ENCODE peak calls at places on chromosomes 4 and X, in four cellular contexts. V, J, M and H are unnamed samples.

GRCh38 chr4:15374697-15375096 is 53.1 kb upstream of the C1QTNF7 start:
- DNase-seq in J (no peak), M (no peak), V (no peak), H (no peak)

GRCh38 chr4:189131131-189131530 is 809.5 kb upstream of the FRG1 start:
- DNase-seq in V (no peak), M (no peak), J (no peak), H (no peak)

GRCh38 chrX:44022964-44023363 is 49.8 kb upstream of the NDP start:
- DNase-seq in V (no peak), J (no peak), M (no peak), H (no peak)

GRCh38 chrX:74230094-74230493 is 73.9 kb upstream of the ZCCHC13 start:
- DNase-seq in V (no peak), J (no peak), M (no peak), H (no peak)

GRCh38 chr4:95360256-95360903 is 188.4 kb downstream of the UNC5C start:
- DNase-seq in V (no peak), J (no peak), M (no peak), H (no peak)

GRCh38 chr4:7699040-7699439 is 240.6 kb downstream of the AFAP1 start:
- DNase-seq in V (no peak), M (no peak), J (peak), H (peak)

GRCh38 chrX:140040397-140040796 is 75.1 kb upstream of the CXorf66 start:
- DNase-seq in J (no peak), V (no peak), M (no peak), H (no peak)

GRCh38 chr4:79250887-79251286 is 75.0 kb downstream of the NAA11 start:
- DNase-seq in J (no peak), M (no peak), V (no peak), H (no peak)

GRCh38 chrX:53374923-53375322 is 47.5 kb downstream of the SMC1A start:
- DNase-seq in J (no peak), V (peak), M (no peak), H (no peak)

GRCh38 chr4:123340381-123340701 is 56.3 kb upstream of the SPRY1 start:
- DNase-seq in J (no peak), V (no peak), M (peak), H (no peak)

GRCh38 chr4:108774809-108775530 is 12.1 kb upstream of the ETNPPL start:
- DNase-seq in M (no peak), J (no peak), V (no peak), H (peak)

GRCh38 chrX:23952984-23953907 is 45.4 kb downstream of the CXorf58 start:
- DNase-seq in V (peak), J (no peak), M (no peak), H (no peak)

GRCh38 chr4:102036619-102037376 is 246.3 kb downstream of the BANK1 start:
- DNase-seq in M (no peak), V (no peak), J (no peak), H (peak)

GRCh38 chr4:20292739-20293138 is 41.0 kb downstream of the SLIT2 start:
- DNase-seq in V (no peak), J (no peak), M (no peak), H (no peak)

GRCh38 chrX:103329991-103330390 is at the start of gene TCEAL7:
- DNase-seq in V (no peak), M (no peak), J (peak), H (no peak)

GRCh38 chrX:44306336-44306735 is 37.1 kb downstream of the EFHC2 start:
- DNase-seq in V (no peak), J (no peak), M (no peak), H (no peak)

GRCh38 chrX:70398899-70399298 is 24.2 kb upstream of the GDPD2 start:
- DNase-seq in V (no peak), J (no peak), M (no peak), H (no peak)

GRCh38 chr4:104743141-104743748 is 248.6 kb upstream of the CXXC4 start:
- DNase-seq in V (no peak), J (no peak), M (no peak), H (no peak)

GRCh38 chr4:98584265-98584664 is 74.1 kb downstream of the TSPAN5 start:
- DNase-seq in J (no peak), V (no peak), M (no peak), H (no peak)

GRCh38 chr4:24059839-24060238 is 170.0 kb upstream of the PPARGC1A start:
- DNase-seq in V (no peak), J (no peak), M (no peak), H (no peak)

GRCh38 chr4:38163216-38164006 is 203.2 kb downstream of the PTTG2 start:
- DNase-seq in M (no peak), V (no peak), J (no peak), H (peak)

GRCh38 chr4:46442963-46443362 is 53.0 kb upstream of the GABRA2 start:
- DNase-seq in V (no peak), M (no peak), J (no peak), H (no peak)

GRCh38 chr4:27387706-27388105 is 527.1 kb downstream of the STIM2 start:
- DNase-seq in V (no peak), J (no peak), M (no peak), H (no peak)

GRCh38 chr4:1330761-1331590 is 16.0 kb upstream of the UVSSA start:
- DNase-seq in M (no peak), J (no peak), V (no peak), H (no peak)

GRCh38 chr4:128570380-128570779 is 239.1 kb upstream of the JADE1 start:
- DNase-seq in M (no peak), J (peak), V (no peak), H (no peak)

GRCh38 chr4:5371415-5372190 is 320.3 kb downstream of the STK32B start:
- DNase-seq in V (no peak), M (no peak), J (no peak), H (no peak)

GRCh38 chrX:72392042-72392441 is 86.3 kb upstream of the CITED1 start:
- DNase-seq in M (no peak), J (no peak), V (no peak), H (no peak)

GRCh38 chr4:101307901-101308300 is 39.4 kb downstream of the PPP3CA start:
- DNase-seq in M (no peak), J (no peak), V (no peak), H (no peak)

GRCh38 chr4:149765630-149766029 is 50.0 kb downstream of the IQCM start:
- DNase-seq in V (no peak), M (no peak), J (no peak), H (no peak)

GRCh38 chrX:100687546-100687945 is 43.5 kb downstream of the SRPX2 start:
- DNase-seq in J (no peak), M (no peak), V (no peak), H (no peak)

GRCh38 chr4:113020966-113021365 is 28.5 kb upstream of the ANK2 start:
- DNase-seq in J (no peak), M (no peak), V (no peak), H (no peak)

GRCh38 chr4:52376107-52376704 is 282.9 kb downstream of the USP46 start:
- DNase-seq in M (peak), V (peak), J (peak), H (no peak)

GRCh38 chr4:38743866-38744265 is 38.9 kb downstream of the TLR10 start:
- DNase-seq in J (no peak), V (no peak), M (no peak), H (no peak)

GRCh38 chr4:123978637-123979036 is 582.0 kb downstream of the SPRY1 start:
- DNase-seq in V (no peak), M (no peak), J (no peak), H (no peak)

GRCh38 chr4:77959566-77960338 is 97.1 kb downstream of the MRPL1 start:
- DNase-seq in J (no peak), M (peak), V (peak), H (no peak)

GRCh38 chrX:113192418-113192817 is 351.8 kb upstream of the AMOT start:
- DNase-seq in M (no peak), V (no peak), J (no peak), H (no peak)

GRCh38 chrX:9888953-9889470 is 78.1 kb upstream of the CLDN34 start:
- DNase-seq in V (no peak), J (no peak), M (no peak), H (no peak)

DNA sequence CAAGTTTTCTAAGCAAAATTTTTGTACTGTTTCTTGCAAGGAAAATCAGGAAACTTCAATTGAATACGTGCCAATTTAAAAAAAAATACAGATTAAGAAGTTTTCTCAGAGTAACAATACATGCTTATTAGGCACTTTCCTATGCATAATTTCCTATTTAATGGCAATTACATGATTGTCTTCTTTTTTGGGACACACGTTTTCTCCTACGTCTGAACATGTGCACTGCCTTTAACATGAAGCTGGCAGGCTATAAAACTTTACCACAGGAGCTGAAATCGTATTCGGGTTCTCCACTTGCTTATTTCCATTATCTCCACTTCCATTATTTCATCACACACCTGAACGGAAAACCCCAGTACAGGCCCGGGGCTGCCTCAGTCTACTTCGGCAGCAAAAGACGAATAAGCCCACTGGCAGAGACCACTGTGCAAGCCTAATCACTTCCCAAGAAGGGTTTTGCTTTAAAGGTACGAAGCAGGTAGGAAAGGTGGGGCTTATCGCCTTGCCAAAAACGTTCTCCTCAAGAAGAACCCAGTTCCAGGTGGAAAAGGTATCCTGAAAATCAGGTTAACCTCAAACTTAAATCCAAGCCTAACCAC is 573 bp downstream of the RCHY1 start:
- DNase-seq in M (no peak), J (no peak), V (no peak), H (no peak)
- H3K27ac ChIP-seq in M (peak), J (peak), V (peak), H (peak)

DNA sequence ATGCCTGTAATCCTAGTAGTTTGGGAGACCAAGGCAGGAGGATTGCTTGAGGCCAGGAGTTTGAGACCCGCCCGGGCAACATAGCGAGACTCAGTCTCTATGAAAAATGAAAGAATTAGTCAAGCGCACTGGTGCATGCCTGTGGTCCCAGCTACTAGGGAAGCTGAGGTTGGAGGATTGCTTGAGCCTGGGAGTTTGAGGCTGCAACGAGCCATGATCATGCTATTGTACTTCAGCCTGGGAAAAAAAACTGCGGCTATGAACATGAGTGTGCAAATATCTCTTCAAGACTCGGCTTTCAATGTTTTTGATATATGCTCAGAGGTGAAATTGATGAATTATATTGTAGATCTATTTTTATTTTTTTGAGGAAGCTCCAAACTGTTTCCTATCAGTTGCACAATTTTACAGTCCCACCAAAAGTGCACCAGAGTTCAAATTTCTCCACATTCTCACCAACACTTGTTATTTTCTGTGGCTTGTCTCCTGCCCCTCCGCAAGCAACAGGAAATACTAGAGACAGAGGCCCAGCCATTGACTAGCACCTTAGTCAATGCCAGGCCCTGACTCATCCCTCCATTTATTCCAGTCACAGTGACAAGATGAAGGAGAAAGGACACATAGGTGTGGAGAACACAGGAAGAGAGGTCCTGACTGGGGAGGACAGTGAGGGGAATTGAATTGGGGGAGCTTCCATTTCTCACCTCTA is 33.1 kb upstream of the ZNF41 start:
- DNase-seq in J (no peak), M (no peak), V (no peak), H (no peak)
- TF ChIP-seq POLR2A in J (no peak), M (no peak), V (no peak), H (no peak)

DNA sequence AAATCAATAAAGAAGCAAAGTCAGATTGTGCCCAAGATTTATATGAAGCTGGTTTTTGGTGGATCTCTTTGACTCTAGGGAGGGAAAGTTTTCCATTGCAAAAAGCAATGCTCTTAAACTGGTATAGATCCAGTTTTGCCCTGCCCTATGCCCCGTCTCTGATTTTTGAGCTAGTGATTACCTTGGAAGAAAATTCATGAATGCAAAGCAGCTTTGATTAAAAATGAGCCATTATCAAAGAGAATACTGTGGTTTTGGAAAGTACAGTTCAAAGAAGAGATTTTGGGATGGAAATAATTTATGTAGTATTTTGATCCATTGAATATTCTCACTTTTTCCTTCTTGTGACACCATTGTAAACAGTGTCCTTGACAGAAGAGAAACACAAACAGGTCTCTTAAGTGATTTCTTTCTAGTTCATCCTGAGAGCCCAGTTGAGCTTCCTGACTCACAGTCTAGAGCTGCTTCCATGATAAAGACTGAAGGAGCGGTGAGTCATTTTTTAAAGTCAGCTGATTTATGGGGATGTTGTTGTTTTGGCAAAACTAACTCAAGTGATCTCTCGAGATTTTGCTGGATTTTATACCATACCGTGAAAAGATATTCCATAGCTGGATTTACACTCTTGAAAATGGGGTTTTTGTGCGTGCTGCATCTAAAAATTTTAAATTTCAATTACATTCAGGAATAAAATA is 76.7 kb downstream of the AFF1 start:
- DNase-seq in J (no peak), M (peak), V (no peak), H (no peak)
- H3K27ac ChIP-seq in J (peak), M (peak), V (peak), H (peak)

GRCh38 chrX:48909703-48910102 is 1.7 kb downstream of the SLC35A2 start:
- DNase-seq in V (no peak), M (no peak), J (no peak), H (no peak)

GRCh38 chrX:48913605-48914366 is 2.3 kb upstream of the SLC35A2 start:
- DNase-seq in V (no peak), J (no peak), M (no peak), H (no peak)

GRCh38 chrX:48908600-48908999 is 2.8 kb downstream of the SLC35A2 start:
- DNase-seq in V (no peak), M (no peak), J (no peak), H (no peak)

GRCh38 chrX:48910926-48911406 is 480 bp downstream of the SLC35A2 start:
- DNase-seq in V (peak), M (no peak), J (no peak), H (no peak)

GRCh38 chrX:48911407-48912182 is at the start of gene SLC35A2:
- DNase-seq in V (peak), M (peak), J (peak), H (peak)
- TF ChIP-seq POLR2A in V (peak), M (peak), J (peak), H (peak)

DNA sequence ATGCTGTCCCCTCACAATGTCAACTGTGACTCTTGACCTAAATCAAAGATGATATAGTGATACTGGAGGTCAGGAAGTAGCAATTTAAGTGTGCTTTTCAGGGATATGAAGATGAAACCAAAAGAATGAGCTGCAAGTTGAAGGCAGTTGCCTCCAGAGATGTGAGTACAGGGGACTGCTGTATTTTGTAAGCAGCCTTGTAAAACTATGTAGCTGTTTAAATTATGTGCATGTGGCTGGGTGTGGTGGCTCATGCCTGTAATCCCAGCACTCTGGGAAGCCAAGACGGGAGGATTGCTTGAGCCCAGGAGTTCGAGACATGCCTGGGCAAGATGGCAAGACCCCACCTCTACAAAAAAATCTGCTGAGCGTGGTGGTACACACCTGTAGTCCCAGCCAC is 15.1 kb upstream of the TNIP2 start:
- DNase-seq in J (no peak), M (no peak), V (no peak), H (no peak)
- H3K27ac ChIP-seq in J (no peak), M (no peak), V (no peak), H (no peak)